ENCODE peak calls at places on chromosomes 12 and 14, in six cellular contexts. W, M, P, U, B and X are unnamed samples.

GRCh38 chr12:26699237-26699636 is 133.8 kb downstream of the ITPR2 start:
- DNase-seq in B (no peak), P (no peak), M (no peak), W (no peak), U (no peak), X (no peak)

GRCh38 chr14:75249251-75249957 is 29.2 kb upstream of the FOS start:
- DNase-seq in U (no peak), P (peak; percentile 90), B (no peak), W (peak; percentile 55), M (no peak), X (no peak)

GRCh38 chr12:54958048-54958658 is 26.4 kb downstream of the TESPA1 start:
- DNase-seq in P (peak; percentile 29), U (no peak), W (no peak), B (no peak), M (peak; percentile 49), X (no peak)

GRCh38 chr14:36424478-36425102 is 95.4 kb downstream of the NKX2-1 start:
- DNase-seq in B (no peak), M (peak; percentile 47), U (no peak), W (no peak), P (no peak), X (no peak)

GRCh38 chr14:24092960-24093900 is 881 bp upstream of the PCK2 start:
- DNase-seq in U (no peak), B (peak; percentile 32), P (no peak), M (no peak), W (no peak), X (no peak)

GRCh38 chr14:68794856-68795601 is 2.2 kb upstream of the ZFP36L1 start:
- DNase-seq in B (no peak), M (no peak), P (peak; percentile 68), W (no peak), U (no peak), X (peak; percentile 92)

GRCh38 chr12:104048162-104048561 is 1.8 kb downstream of the GLT8D2 start:
- DNase-seq in W (no peak), U (no peak), M (no peak), B (no peak), P (no peak), X (no peak)

GRCh38 chr12:41699658-41700057 is 445.0 kb downstream of the GXYLT1 start:
- DNase-seq in U (no peak), W (no peak), B (no peak), M (no peak), P (no peak), X (no peak)

GRCh38 chr12:107669946-107670345 is 15.7 kb upstream of the PWP1 start:
- DNase-seq in W (no peak), M (no peak), B (no peak), U (no peak), P (no peak), X (no peak)

GRCh38 chr12:108630481-108631207 is 3.0 kb downstream of the SELPLG start:
- DNase-seq in U (no peak), P (no peak), W (no peak), B (no peak), M (no peak), X (no peak)

GRCh38 chr14:64363265-64363840 is 24.8 kb upstream of the MTHFD1 start:
- DNase-seq in B (no peak), W (no peak), U (no peak), M (no peak), P (no peak), X (no peak)

GRCh38 chr14:72945628-72946027 is 19.4 kb downstream of the DCAF4 start:
- DNase-seq in U (no peak), B (peak; percentile 18), P (no peak), M (no peak), W (no peak), X (no peak)

GRCh38 chr14:68563256-68564131 is 229.4 kb downstream of the ZFP36L1 start:
- DNase-seq in M (no peak), B (peak; percentile 74), P (no peak), W (no peak), U (no peak), X (no peak)

GRCh38 chr12:115223322-115223721 is 539.3 kb upstream of the TBX3 start:
- DNase-seq in B (no peak), W (no peak), P (no peak), M (no peak), U (peak; percentile 59), X (no peak)

GRCh38 chr12:47038270-47038748 is 41.1 kb upstream of the PCED1B start:
- DNase-seq in U (no peak), B (no peak), W (no peak), P (no peak), M (no peak), X (no peak)

GRCh38 chr12:59452746-59453145 is 143.1 kb upstream of the SLC16A7 start:
- DNase-seq in W (no peak), U (no peak), B (no peak), M (no peak), P (no peak), X (no peak)

GRCh38 chr12:13203028-13203922 is 6.7 kb downstream of the EMP1 start:
- DNase-seq in P (no peak), U (peak; percentile 53), W (peak; percentile 64), M (no peak), B (peak; percentile 85), X (peak; percentile 80)

GRCh38 chr14:38873923-38874612 is 229.0 kb downstream of the SEC23A start:
- DNase-seq in U (no peak), M (no peak), W (no peak), B (no peak), P (no peak), X (no peak)

GRCh38 chr12:51124504-51124903 is 41.1 kb upstream of the CSRNP2 start:
- DNase-seq in U (no peak), M (peak; percentile 66), B (no peak), W (no peak), P (no peak), X (no peak)

GRCh38 chr14:77190977-77191376 is 9.4 kb downstream of the TMEM63C start:
- DNase-seq in P (no peak), B (no peak), W (no peak), M (no peak), U (no peak), X (no peak)

GRCh38 chr12:101221301-101221700 is 11.3 kb upstream of the SLC5A8 start:
- DNase-seq in U (no peak), W (no peak), B (no peak), P (no peak), M (no peak), X (no peak)

GRCh38 chr14:57136669-57137068 is 132.0 kb downstream of the EXOC5 start:
- DNase-seq in P (no peak), M (peak; percentile 75), U (no peak), W (peak; percentile 13), B (peak; percentile 71), X (no peak)